ENCODE peak calls at places on chromosomes 7 and 10, in six cellular contexts. I is NCI-H774, O is endothelial cell, L is NCI-H1105, K is AG20443, S is iPS-NIHi11. U is an unnamed sample.

GRCh38 chr10:70053896-70054641 is 1.4 kb downstream of the MACROH2A2 start:
- DNase-seq in I (no peak), O (peak; percentile 51), L (no peak), K (peak; percentile 44), S (peak; percentile 62), U (no peak)

GRCh38 chr10:28805390-28805789 is 128.1 kb downstream of the BAMBI start:
- DNase-seq in I (no peak), O (no peak), L (no peak), K (no peak), S (no peak), U (no peak)

GRCh38 chr10:26881600-26882331 is 21.0 kb upstream of the ABI1 start:
- DNase-seq in I (peak; percentile 23), O (no peak), L (peak; percentile 12), K (peak; percentile 69), S (peak; percentile 55), U (peak; percentile 42)

GRCh38 chr10:93566435-93567276 is at the start of gene FFAR4:
- DNase-seq in I (peak; percentile 27), O (peak; percentile 21), L (no peak), K (peak; percentile 39), S (peak; percentile 81), U (no peak)

GRCh38 chr7:75055830-75056431 is 17.7 kb downstream of the RCC1L start:
- DNase-seq in I (no peak), O (no peak), L (no peak), K (no peak), S (no peak), U (no peak)

GRCh38 chr7:6640246-6640721 is 3.2 kb downstream of the ZNF316 start:
- DNase-seq in I (no peak), O (no peak), L (no peak), K (peak; percentile 67), S (peak; percentile 72), U (no peak)

GRCh38 chr7:6167004-6167551 is 105.3 kb downstream of the CYTH3 start:
- DNase-seq in I (no peak), O (no peak), L (no peak), K (no peak), S (peak; percentile 2), U (no peak)

GRCh38 chr7:129456421-129456820 is 22.2 kb downstream of the STRIP2 start:
- DNase-seq in I (no peak), O (no peak), L (no peak), K (no peak), S (no peak), U (no peak)

GRCh38 chr10:60270426-60270825 is 119.2 kb downstream of the ANK3 start:
- DNase-seq in I (no peak), O (no peak), L (no peak), K (no peak), S (no peak), U (no peak)

GRCh38 chr10:19775286-19775685 is 40.9 kb upstream of the PLXDC2 start:
- DNase-seq in I (no peak), O (no peak), L (no peak), K (no peak), S (no peak), U (no peak)

GRCh38 chr10:43970747-43971146 is 322.1 kb upstream of the ZNF32 start:
- DNase-seq in I (no peak), O (no peak), L (no peak), K (no peak), S (no peak), U (no peak)

GRCh38 chr10:91712315-91712714 is 79.4 kb upstream of the PPP1R3C start:
- DNase-seq in I (no peak), O (no peak), L (no peak), K (peak; percentile 19), S (no peak), U (no peak)

GRCh38 chr7:144497296-144497695 is 93.8 kb upstream of the NOBOX start:
- DNase-seq in I (no peak), O (no peak), L (no peak), K (no peak), S (no peak), U (no peak)

GRCh38 chr10:71795248-71795647 is 21.9 kb upstream of the VSIR start:
- DNase-seq in I (no peak), O (peak; percentile 54), L (no peak), K (peak; percentile 60), S (peak; percentile 76), U (no peak)

GRCh38 chr7:1595027-1595426 is 25.2 kb upstream of the PSMG3 start:
- DNase-seq in I (no peak), O (no peak), L (no peak), K (no peak), S (no peak), U (no peak)

GRCh38 chr7:28013441-28013840 is 167.2 kb downstream of the JAZF1 start:
- DNase-seq in I (no peak), O (no peak), L (no peak), K (no peak), S (no peak), U (no peak)

GRCh38 chr10:52645435-52645776 is 127.2 kb downstream of the MBL2 start:
- DNase-seq in I (no peak), O (no peak), L (no peak), K (no peak), S (no peak), U (no peak)

GRCh38 chr7:143300959-143301617 is 12.9 kb downstream of the CASP2 start:
- DNase-seq in I (no peak), O (no peak), L (no peak), K (no peak), S (no peak), U (no peak)

GRCh38 chr10:121722665-121723064 is 124.4 kb upstream of the FGFR2 start:
- DNase-seq in I (no peak), O (no peak), L (no peak), K (no peak), S (no peak), U (no peak)

GRCh38 chr10:93074597-93075368 is 1.1 kb downstream of the CYP26A1 start:
- DNase-seq in I (no peak), O (no peak), L (no peak), K (no peak), S (no peak), U (no peak)

GRCh38 chr7:146096994-146097393 is 19.6 kb upstream of the CNTNAP2 start:
- DNase-seq in I (no peak), O (no peak), L (no peak), K (no peak), S (peak; percentile 38), U (no peak)

GRCh38 chr7:64799-65430 is 127.5 kb upstream of the FAM20C start:
- DNase-seq in I (no peak), O (no peak), L (no peak), K (no peak), S (no peak), U (no peak)

GRCh38 chr10:101490026-101490425 is 98.0 kb downstream of the POLL start:
- DNase-seq in I (no peak), O (no peak), L (no peak), K (no peak), S (no peak), U (no peak)

GRCh38 chr7:143296686-143297085 is 8.5 kb downstream of the CASP2 start:
- DNase-seq in I (no peak), O (no peak), L (no peak), K (no peak), S (no peak), U (no peak)

GRCh38 chr7:159115601-159116501 is 28.8 kb downstream of the VIPR2 start:
- DNase-seq in I (no peak), O (no peak), L (no peak), K (no peak), S (no peak), U (no peak)

GRCh38 chr10:101848408-101848807 is 4.8 kb upstream of the KCNIP2 start:
- DNase-seq in I (no peak), O (no peak), L (no peak), K (no peak), S (no peak), U (no peak)

GRCh38 chr7:105408791-105409410 is 20.2 kb upstream of the SRPK2 start:
- DNase-seq in I (no peak), O (no peak), L (no peak), K (no peak), S (no peak), U (no peak)

GRCh38 chr7:130349911-130350782 is 5.5 kb downstream of the CPA5 start:
- DNase-seq in I (no peak), O (no peak), L (no peak), K (peak; percentile 30), S (no peak), U (no peak)

GRCh38 chr10:55500931-55501559 is 700.0 kb upstream of the PCDH15 start:
- DNase-seq in I (no peak), O (peak; percentile 70), L (peak; percentile 10), K (peak; percentile 14), S (peak; percentile 54), U (no peak)

GRCh38 chr7:99201027-99201426 is 6.9 kb downstream of the KPNA7 start:
- DNase-seq in I (no peak), O (no peak), L (no peak), K (peak; percentile 79), S (no peak), U (no peak)

GRCh38 chr10:51086695-51087094 is 12.4 kb downstream of the PRKG1 start:
- DNase-seq in I (no peak), O (no peak), L (no peak), K (no peak), S (no peak), U (no peak)

U was measured in immature natural killer cell.